ENCODE peak calls at places on chromosomes 4 and X, in eight cellular contexts. B, W, F, C, Q, U, E and N are unnamed samples.
A peak's percentile ranks its signal among the peaks of the same experiment; 100 is the strongest.

GRCh38 chrX:39705299-39705698 is 392.5 kb downstream of the BCOR start:
- DNase-seq in Q (no peak), E (no peak), U (peak; percentile 80), F (peak; percentile 83), W (peak; percentile 60), C (peak; percentile 67), B (peak; percentile 90), N (peak; percentile 90)

GRCh38 chrX:70664726-70665125 is 220.1 kb downstream of the DLG3 start:
- DNase-seq in C (no peak), F (peak; percentile 2), Q (peak; percentile 13), W (no peak), U (no peak), E (peak; percentile 11), B (no peak), N (peak; percentile 1)

GRCh38 chrX:105975382-105975781 is 63.1 kb downstream of the SERPINA7 start:
- DNase-seq in C (no peak), Q (no peak), B (no peak), F (no peak), E (no peak), U (no peak), W (no peak), N (no peak)

GRCh38 chr4:3410401-3411135 is 31.2 kb upstream of the HGFAC start:
- DNase-seq in F (no peak), B (peak; percentile 36), E (no peak), U (no peak), Q (no peak), C (no peak), W (no peak), N (no peak)

GRCh38 chr4:6470502-6471302 is 1.7 kb downstream of the PPP2R2C start:
- DNase-seq in C (peak; percentile 68), Q (peak; percentile 85), F (peak; percentile 20), W (peak; percentile 70), B (peak; percentile 64), U (peak; percentile 64), E (no peak), N (peak; percentile 23)

GRCh38 chrX:108091878-108092291 is 307 bp downstream of the ATG4A start:
- DNase-seq in W (no peak), Q (no peak), C (no peak), F (no peak), B (peak; percentile 62), U (no peak), E (no peak), N (no peak)

GRCh38 chrX:79325263-79325958 is 41.7 kb downstream of the ITM2A start:
- DNase-seq in W (no peak), F (no peak), U (no peak), C (no peak), E (no peak), Q (no peak), B (no peak), N (no peak)

GRCh38 chrX:152212969-152213368 is 74.6 kb upstream of the MAGEA10 start:
- DNase-seq in W (no peak), U (no peak), C (no peak), F (no peak), B (no peak), E (no peak), Q (no peak), N (no peak)

GRCh38 chr4:42515156-42515884 is 118.0 kb downstream of the SHISA3 start:
- DNase-seq in U (no peak), B (no peak), E (no peak), F (peak; percentile 54), W (no peak), C (no peak), Q (no peak), N (no peak)

GRCh38 chr4:84503495-84504437 is 4.7 kb upstream of the NKX6-1 start:
- DNase-seq in C (no peak), F (peak; percentile 34), E (peak; percentile 63), W (no peak), Q (peak; percentile 65), B (no peak), U (no peak), N (peak; percentile 20)

GRCh38 chr4:83267121-83267834 is 17.3 kb downstream of the COQ2 start:
- DNase-seq in W (no peak), Q (no peak), U (no peak), F (peak; percentile 80), E (no peak), C (no peak), B (no peak), N (peak; percentile 11)

GRCh38 chrX:153340111-153340510 is 6.2 kb downstream of the ZNF275 start:
- DNase-seq in B (no peak), Q (no peak), F (no peak), U (no peak), C (no peak), E (no peak), W (no peak), N (no peak)

GRCh38 chr4:28723371-28723770 is 1862.7 kb downstream of the STIM2 start:
- DNase-seq in Q (no peak), U (no peak), F (no peak), E (no peak), W (no peak), C (no peak), B (no peak), N (no peak)
- TF ChIP-seq CTCF in Q (no peak), U (no peak), F (no peak), E (no peak), W (no peak), C (no peak), B (no peak), N (no peak)

DNA sequence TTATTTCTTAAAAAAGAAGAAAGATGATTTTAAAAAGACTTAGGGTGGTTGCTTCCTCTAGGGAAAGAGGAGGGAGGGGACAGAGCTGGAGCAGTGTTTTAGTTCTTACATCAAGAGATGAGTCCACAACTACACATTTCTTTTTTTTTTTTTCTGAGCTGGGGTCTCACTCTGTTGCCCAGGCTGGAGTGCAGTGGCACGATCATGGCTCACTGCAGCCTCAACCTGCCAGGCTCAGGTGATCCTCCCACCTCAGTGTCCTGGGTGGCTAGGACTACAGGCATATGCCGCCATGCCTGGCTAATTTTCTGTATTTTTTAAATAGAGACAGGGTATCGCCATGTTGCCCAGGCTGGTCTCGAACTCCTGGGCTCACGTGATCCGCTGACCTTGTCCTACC is 17.2 kb downstream of the SH3KBP1 start:
- DNase-seq in B (no peak), U (no peak), W (no peak), Q (no peak), F (no peak), C (no peak), E (no peak), N (no peak)
- H3K4me1 ChIP-seq in B (peaks cover 11% of the 10 kb centered on the region), U (no peaks in the 10 kb centered on the region), W (peaks cover 19% of the 10 kb centered on the region), Q (peaks cover 6% of the 10 kb centered on the region), F (peaks cover 5% of the 10 kb centered on the region), C (peaks cover 5% of the 10 kb centered on the region), E (peaks cover 83% of the 10 kb centered on the region), N (no peaks in the 10 kb centered on the region)

DNA sequence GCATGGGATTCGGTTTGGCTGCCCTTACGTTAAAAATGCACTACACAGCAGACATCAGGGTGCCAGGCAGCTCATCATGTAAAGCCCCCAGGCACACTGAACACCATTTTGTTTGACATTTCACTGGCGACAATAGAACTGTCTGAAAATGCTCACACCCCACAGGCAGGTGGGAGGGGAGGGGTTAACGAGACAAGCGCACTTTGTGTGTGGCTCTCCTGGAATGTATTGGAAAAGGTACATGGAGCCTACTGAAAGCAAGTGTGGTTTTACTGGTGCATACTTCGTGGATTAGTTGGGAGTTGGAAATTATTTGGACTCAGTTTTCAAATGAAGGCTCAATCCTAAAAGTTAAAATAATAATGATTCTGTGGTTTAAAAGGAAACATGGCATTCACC is 31.6 kb upstream of the PPARGC1A start:
- DNase-seq in E (no peak), F (peak; percentile 79), C (no peak), W (no peak), B (no peak), Q (no peak), U (no peak), N (no peak)
- H3K27ac ChIP-seq in E (no peak overlapping the region), F (no peak overlapping the region), C (no peak overlapping the region), W (no peak overlapping the region), B (no peak overlapping the region), Q (no peak overlapping the region), U (no peak overlapping the region), N (no peak overlapping the region)

GRCh38 chr4:148999924-149000323 is 557.7 kb upstream of the NR3C2 start:
- DNase-seq in B (no peak), E (no peak), Q (no peak), C (no peak), U (no peak), F (no peak), W (no peak), N (no peak)

DNA sequence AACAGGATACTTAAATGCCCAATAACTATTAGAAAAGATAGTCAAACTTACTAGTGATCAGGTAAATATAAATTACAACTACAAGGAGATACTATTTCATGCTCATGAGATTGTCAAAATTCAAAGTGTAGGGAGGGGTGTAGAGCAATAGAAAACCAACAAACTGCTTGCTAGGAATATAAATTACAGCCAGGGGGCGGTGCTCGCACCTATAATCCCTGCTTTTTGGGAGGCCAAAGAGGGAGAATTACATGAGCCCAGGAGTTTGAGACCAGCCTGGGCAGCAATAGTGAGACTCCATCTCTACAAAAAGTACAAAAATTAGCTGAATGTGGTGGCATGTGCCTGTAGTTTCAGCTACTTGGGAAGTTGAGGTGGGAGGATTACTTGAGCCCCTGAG is 556.5 kb upstream of the NR3C2 start:
- DNase-seq in Q (peak; percentile 1), B (no peak), U (no peak), W (no peak), C (no peak), E (peak; percentile 32), F (no peak), N (no peak)
- TF ChIP-seq CTCF in Q (peak; percentile 57), B (no peak), U (no peak), W (peak; percentile 29), C (no peak), E (peak; percentile 78), F (peak; percentile 15), N (no peak)